ENCODE peak calls at places on chromosomes 6 and 20, in nine cellular contexts. W is HCT116, L is ovary, D is A673, S is mucosa of descending colon, Z is psoas muscle, C is OCI-LY7, O is AG04450, H is left ventricle myocardium inferior. X is an unnamed sample.

GRCh38 chr6:167794386-167795157 is 32.1 kb upstream of the AFDN start:
- DNase-seq in W (no peak), L (no peak), D (no peak), S (peak), Z (no peak), C (no peak), O (no peak), H (no peak), X (no peak)

GRCh38 chr6:22098623-22099022 is 198.2 kb downstream of the PRL start:
- DNase-seq in W (no peak), L (no peak), D (peak), S (no peak), Z (no peak), C (no peak), O (no peak), H (no peak), X (no peak)

GRCh38 chr20:33675127-33675954 is 1.1 kb upstream of the NECAB3 start:
- DNase-seq in W (no peak), L (peak), D (no peak), S (peak), Z (no peak), C (no peak), O (no peak), H (no peak), X (no peak)

GRCh38 chr6:168133186-168133585 is 54.2 kb upstream of the FRMD1 start:
- DNase-seq in W (no peak), L (peak), D (no peak), S (peak), Z (peak), C (no peak), O (no peak), H (peak), X (no peak)

GRCh38 chr6:112253505-112253841 is 894 bp downstream of the LAMA4 start:
- DNase-seq in W (no peak), L (no peak), D (no peak), S (no peak), Z (no peak), C (no peak), O (no peak), H (no peak), X (no peak)

GRCh38 chr20:17202668-17203067 is 24.2 kb upstream of the PCSK2 start:
- DNase-seq in W (no peak), L (peak), D (peak), S (no peak), Z (no peak), C (no peak), O (no peak), H (no peak), X (no peak)

GRCh38 chr20:20721489-20721888 is 9.0 kb upstream of the RALGAPA2 start:
- DNase-seq in W (no peak), L (no peak), D (no peak), S (no peak), Z (no peak), C (no peak), O (no peak), H (no peak), X (no peak)

GRCh38 chr20:48718914-48719578 is 108.8 kb downstream of the PREX1 start:
- DNase-seq in W (no peak), L (no peak), D (no peak), S (peak), Z (no peak), C (peak), O (no peak), H (no peak), X (no peak)

GRCh38 chr6:116430860-116431259 is 30.3 kb upstream of the CALHM6 start:
- DNase-seq in W (no peak), L (no peak), D (no peak), S (no peak), Z (no peak), C (no peak), O (no peak), H (no peak), X (no peak)

GRCh38 chr6:160455484-160456213 is 107.5 kb downstream of the SLC22A3 start:
- DNase-seq in W (peak), L (peak), D (peak), S (peak), Z (peak), C (peak), O (peak), H (peak), X (no peak)

GRCh38 chr20:63934271-63935068 is 21.7 kb downstream of the UCKL1 start:
- DNase-seq in W (no peak), L (no peak), D (no peak), S (no peak), Z (no peak), C (no peak), O (no peak), H (no peak), X (no peak)

GRCh38 chr20:52681288-52681687 is 290.9 kb upstream of the TSHZ2 start:
- DNase-seq in W (no peak), L (no peak), D (no peak), S (no peak), Z (no peak), C (no peak), O (no peak), H (no peak), X (no peak)

GRCh38 chr6:100269189-100269588 is 195.5 kb downstream of the SIM1 start:
- DNase-seq in W (no peak), L (no peak), D (no peak), S (no peak), Z (no peak), C (no peak), O (peak), H (no peak), X (peak)

GRCh38 chr20:25238319-25239037 is 9.4 kb upstream of the PYGB start:
- DNase-seq in W (no peak), L (no peak), D (no peak), S (no peak), Z (no peak), C (no peak), O (no peak), H (no peak), X (no peak)

GRCh38 chr6:139625998-139626975 is 251.8 kb upstream of the CITED2 start:
- DNase-seq in W (no peak), L (no peak), D (peak), S (no peak), Z (no peak), C (no peak), O (no peak), H (no peak), X (no peak)

GRCh38 chr20:58146081-58146734 is 82.2 kb downstream of the ANKRD60 start:
- DNase-seq in W (no peak), L (no peak), D (no peak), S (no peak), Z (no peak), C (no peak), O (no peak), H (no peak), X (no peak)

GRCh38 chr6:12635375-12635774 is 81.2 kb upstream of the PHACTR1 start:
- DNase-seq in W (no peak), L (no peak), D (no peak), S (no peak), Z (no peak), C (no peak), O (no peak), H (no peak), X (no peak)

GRCh38 chr6:139539852-139540251 is 165.4 kb upstream of the CITED2 start:
- DNase-seq in W (peak), L (peak), D (peak), S (peak), Z (peak), C (no peak), O (peak), H (peak), X (peak)

GRCh38 chr6:105832358-105832757 is 253.8 kb upstream of the PRDM1 start:
- DNase-seq in W (no peak), L (no peak), D (no peak), S (no peak), Z (no peak), C (no peak), O (no peak), H (no peak), X (no peak)

DNA sequence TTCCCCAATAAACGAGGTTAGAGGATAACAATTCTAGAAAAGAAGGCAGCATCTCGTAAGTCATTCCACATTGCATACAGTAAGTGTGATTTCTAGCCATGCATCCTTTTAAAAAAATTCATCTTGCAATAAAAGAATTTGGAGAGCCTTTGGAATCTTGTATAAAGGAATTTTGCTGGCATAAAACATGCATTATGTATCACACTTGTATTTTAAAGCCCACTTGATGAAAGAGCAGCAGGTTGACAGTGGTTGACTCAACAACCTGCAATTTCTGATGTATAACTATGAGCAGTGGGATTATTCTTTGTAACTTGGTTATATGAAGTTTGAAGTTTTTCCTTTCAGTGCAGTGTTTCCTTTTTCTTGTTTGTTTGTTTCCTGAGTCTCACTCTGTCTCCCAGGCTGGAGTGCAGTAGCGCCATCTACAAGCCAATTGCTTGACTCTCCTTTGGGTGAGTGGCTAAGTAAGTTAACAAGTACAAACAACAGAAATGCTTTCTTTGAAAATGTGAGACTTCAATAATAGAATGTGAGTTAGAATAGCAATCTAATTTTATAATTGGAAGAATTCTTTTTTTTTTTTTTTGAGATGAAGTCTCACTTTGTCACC is 39.9 kb downstream of the JARID2 start:
- DNase-seq in W (no peak), L (no peak), D (no peak), S (no peak), Z (no peak), C (no peak), O (no peak), H (no peak), X (no peak)
- TF ChIP-seq CTCF in W (peak), L (no peak), D (peak), S (no peak), Z (no peak), C (peak), O (no peak), H (no peak), X (peak)

GRCh38 chr6:41639556-41640371 is 1.5 kb downstream of the MDFI start:
- DNase-seq in W (no peak), L (peak), D (peak), S (no peak), Z (no peak), C (no peak), O (no peak), H (no peak), X (no peak)
- H3K4me3 ChIP-seq in W (no peak), L (peak), D (peak), S (no peak), Z (peak), C (no peak), O (no peak), H (peak), X (no peak)

GRCh38 chr20:56469077-56469449 is 636 bp downstream of the RTF2 start:
- DNase-seq in W (no peak), L (no peak), D (no peak), S (no peak), Z (no peak), C (no peak), O (no peak), H (no peak), X (no peak)

GRCh38 chr20:56467969-56468316 is 484 bp upstream of the RTF2 start:
- DNase-seq in W (no peak), L (no peak), D (no peak), S (no peak), Z (no peak), C (peak), O (no peak), H (no peak), X (no peak)

GRCh38 chr20:56465997-56466396 is 2.4 kb upstream of the RTF2 start:
- DNase-seq in W (no peak), L (no peak), D (no peak), S (no peak), Z (no peak), C (peak), O (no peak), H (no peak), X (no peak)

GRCh38 chr20:56463428-56463827 is 5.0 kb upstream of the RTF2 start:
- DNase-seq in W (no peak), L (no peak), D (no peak), S (no peak), Z (no peak), C (no peak), O (no peak), H (no peak), X (no peak)

GRCh38 chr20:56468317-56469076 is at the start of gene RTF2:
- DNase-seq in W (peak), L (peak), D (peak), S (peak), Z (peak), C (peak), O (peak), H (peak), X (peak)
- TF ChIP-seq CTCF in W (no peak), L (no peak), D (no peak), S (no peak), Z (no peak), C (no peak), O (no peak), H (no peak), X (no peak)

GRCh38 chr6:57044568-57044967 is 1.9 kb upstream of the KIAA1586 start:
- DNase-seq in W (no peak), L (no peak), D (no peak), S (no peak), Z (no peak), C (no peak), O (no peak), H (no peak), X (no peak)
- H3K4me3 ChIP-seq in W (no peak), L (no peak), D (no peak), S (no peak), Z (no peak), C (no peak), O (no peak), H (no peak), X (no peak)